ENCODE peak calls at places on chromosome X, in nine cellular contexts. F is GM23338, U is fibroblast of lung, O is HepG2, N is DND-41, X is pancreas, Z is AG04450, Q is SK-N-SH, P is A549. G is an unnamed sample.

GRCh38 chrX:121733514-121733913 is 686.1 kb downstream of the GLUD2 start:
- DNase-seq in U (peak), X (no peak), Q (no peak), P (no peak), Z (no peak), N (no peak), O (no peak), F (no peak), G (no peak)

GRCh38 chrX:27186671-27187070 is 276.5 kb downstream of the PPP4R3C start:
- DNase-seq in X (no peak), Q (peak), N (peak), U (peak), Z (no peak), O (peak), F (peak), P (peak), G (peak)

GRCh38 chrX:103477496-103477895 is 41.8 kb downstream of the RAB40A start:
- DNase-seq in U (no peak), P (no peak), N (no peak), F (no peak), X (no peak), Z (no peak), Q (no peak), O (no peak), G (no peak)

GRCh38 chrX:106356580-106356979 is 188.5 kb downstream of the PWWP3B start:
- DNase-seq in O (no peak), F (no peak), Z (no peak), P (no peak), Q (no peak), U (no peak), N (no peak), X (no peak), G (no peak)

GRCh38 chrX:13808865-13809264 is 8.0 kb downstream of the GPM6B start:
- DNase-seq in O (no peak), Q (no peak), F (no peak), P (no peak), Z (no peak), N (no peak), X (no peak), U (peak), G (no peak)

GRCh38 chrX:18970465-18970864 is 13.4 kb downstream of the PHKA2 start:
- DNase-seq in P (no peak), Q (no peak), X (no peak), N (no peak), Z (no peak), U (no peak), O (no peak), F (no peak), G (no peak)

GRCh38 chrX:150041208-150041607 is 102.9 kb upstream of the EOLA2 start:
- DNase-seq in X (no peak), U (no peak), F (no peak), O (no peak), Z (no peak), Q (no peak), P (no peak), N (no peak), G (no peak)

GRCh38 chrX:16971694-16972093 is 25.2 kb downstream of the REPS2 start:
- DNase-seq in Q (no peak), P (no peak), X (no peak), F (no peak), N (no peak), Z (no peak), O (no peak), U (no peak), G (no peak)

GRCh38 chrX:103362504-103362903 is 6.2 kb downstream of the TCEAL9 start:
- DNase-seq in F (peak), N (no peak), O (peak), U (peak), X (no peak), Z (no peak), Q (no peak), P (peak), G (no peak)

GRCh38 chrX:136162827-136163427 is 15.6 kb downstream of the FHL1 start:
- DNase-seq in N (peak), Z (no peak), F (peak), U (peak), X (no peak), O (peak), Q (peak), P (peak), G (peak)

DNA sequence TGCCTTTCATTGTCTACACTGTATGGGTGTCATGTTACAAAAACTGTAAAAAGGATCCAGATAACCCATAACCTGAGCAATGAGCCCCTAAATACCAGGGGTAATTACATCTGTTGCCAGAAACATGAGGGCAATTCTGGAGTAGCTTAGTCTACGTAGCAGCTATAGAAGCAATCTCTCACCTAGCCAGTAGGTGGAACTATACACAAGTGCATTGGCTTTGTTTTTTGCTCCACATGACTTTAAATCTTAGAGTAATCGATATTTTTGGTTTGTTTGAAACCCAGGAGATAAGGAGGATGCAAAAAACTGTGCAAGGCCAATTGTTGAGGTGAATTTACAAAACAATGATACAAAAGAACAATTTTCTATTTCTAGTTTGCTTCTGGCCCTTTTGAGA is 57.5 kb downstream of the GPR82 start:
- DNase-seq in X (no peak), O (peak), Q (peak), U (peak), F (peak), N (no peak), P (peak), Z (no peak), G (no peak)
- TF ChIP-seq CTCF in X (peak), O (peak), Q (peak), U (peak), F (peak), N (peak), P (peak), Z (peak), G (peak)

GRCh38 chrX:133482345-133483041 is 67.2 kb upstream of the GPC4 start:
- DNase-seq in O (no peak), Q (no peak), X (no peak), Z (no peak), N (no peak), U (peak), F (no peak), P (no peak), G (no peak)
- H3K27ac ChIP-seq in O (no peak), Q (no peak), X (no peak), Z (no peak), N (no peak), U (no peak), F (no peak), P (no peak), G (no peak)

DNA sequence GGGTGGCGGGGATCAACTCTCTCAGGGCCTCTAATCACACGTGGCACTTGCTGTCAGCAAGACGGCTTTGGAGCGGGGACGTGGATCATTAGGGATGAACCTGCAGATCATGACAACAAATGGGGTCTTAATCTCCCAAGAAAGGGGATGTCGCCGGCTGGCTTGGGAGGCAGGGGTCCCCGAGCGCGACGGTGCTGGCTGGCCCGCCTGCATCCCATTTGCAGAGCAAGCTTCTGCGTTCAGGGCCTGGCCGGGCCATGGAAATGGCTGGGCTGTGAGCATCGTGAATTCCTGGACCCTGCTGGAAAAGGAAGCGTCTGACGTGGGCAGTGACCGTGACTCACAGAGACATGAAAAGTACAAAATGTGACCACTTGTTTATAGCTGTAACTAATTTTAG is 85.1 kb upstream of the SHOX start:
- DNase-seq in U (no peak), Q (no peak), F (no peak), P (no peak), O (no peak), Z (no peak), X (no peak), N (no peak), G (no peak)
- TF ChIP-seq CTCF in U (no peak), Q (no peak), F (no peak), P (no peak), O (no peak), Z (no peak), X (no peak), N (no peak), G (no peak)

GRCh38 chrX:2401201-2401589 is 99.6 kb downstream of the DHRSX start:
- DNase-seq in F (no peak), Q (no peak), U (peak), O (no peak), N (no peak), Z (no peak), P (no peak), X (no peak), G (no peak)
- H3K27ac ChIP-seq in F (peak), Q (no peak), U (no peak), O (peak), N (no peak), Z (no peak), P (no peak), X (peak), G (peak)

GRCh38 chrX:48513670-48514069 is 4.9 kb downstream of the PORCN start:
- DNase-seq in Q (no peak), O (no peak), P (no peak), N (no peak), Z (no peak), U (no peak), X (no peak), F (no peak), G (no peak)

GRCh38 chrX:48509245-48509590 is 426 bp downstream of the PORCN start:
- DNase-seq in F (peak), X (no peak), O (no peak), Q (peak), Z (no peak), N (no peak), U (no peak), P (no peak), G (no peak)

GRCh38 chrX:48512371-48512935 is 3.7 kb downstream of the PORCN start:
- DNase-seq in N (no peak), F (no peak), X (no peak), U (no peak), P (no peak), O (no peak), Z (no peak), Q (no peak), G (no peak)

GRCh38 chrX:48509619-48510018 is 827 bp downstream of the PORCN start:
- DNase-seq in X (no peak), U (no peak), Q (peak), F (peak), P (no peak), N (no peak), O (no peak), Z (no peak), G (no peak)

GRCh38 chrX:48511561-48511960 is 2.8 kb downstream of the PORCN start:
- DNase-seq in O (no peak), P (peak), Q (peak), U (no peak), X (no peak), F (peak), N (no peak), Z (no peak), G (no peak)
- TF ChIP-seq CTCF in O (peak), P (peak), Q (peak), U (peak), X (no peak), F (peak), N (peak), Z (peak), G (peak)

DNA sequence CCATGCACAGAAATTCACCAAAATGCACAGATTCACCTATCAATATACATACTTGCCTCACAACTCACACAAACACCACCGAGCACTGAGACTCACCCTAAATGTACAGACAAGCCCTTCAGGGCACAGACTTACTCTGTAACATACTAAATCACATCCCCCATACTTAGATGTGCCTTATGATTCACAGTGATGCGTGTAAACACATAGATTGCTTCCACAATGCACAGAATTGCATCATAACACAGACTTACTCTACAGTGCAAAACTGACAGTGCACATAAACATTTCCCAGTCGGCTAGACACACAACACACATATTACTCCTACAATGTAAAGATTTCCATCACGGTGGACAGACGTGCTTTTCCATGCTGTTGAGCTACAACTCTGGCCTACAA is 6.2 kb downstream of the LINC00632 start:
- DNase-seq in N (no peak), X (no peak), O (no peak), Z (no peak), Q (no peak), U (no peak), F (no peak), P (no peak), G (no peak)
- H3K27ac ChIP-seq in N (no peak), X (no peak), O (no peak), Z (no peak), Q (no peak), U (no peak), F (no peak), P (no peak), G (no peak)

GRCh38 chrX:2627272-2627867 is 63.7 kb upstream of the CD99 start:
- DNase-seq in Q (peak), F (peak), N (peak), Z (no peak), P (peak), O (peak), X (no peak), U (peak), G (peak)
- TF ChIP-seq CTCF in Q (peak), F (peak), N (peak), Z (peak), P (peak), O (peak), X (peak), U (peak), G (peak)

DNA sequence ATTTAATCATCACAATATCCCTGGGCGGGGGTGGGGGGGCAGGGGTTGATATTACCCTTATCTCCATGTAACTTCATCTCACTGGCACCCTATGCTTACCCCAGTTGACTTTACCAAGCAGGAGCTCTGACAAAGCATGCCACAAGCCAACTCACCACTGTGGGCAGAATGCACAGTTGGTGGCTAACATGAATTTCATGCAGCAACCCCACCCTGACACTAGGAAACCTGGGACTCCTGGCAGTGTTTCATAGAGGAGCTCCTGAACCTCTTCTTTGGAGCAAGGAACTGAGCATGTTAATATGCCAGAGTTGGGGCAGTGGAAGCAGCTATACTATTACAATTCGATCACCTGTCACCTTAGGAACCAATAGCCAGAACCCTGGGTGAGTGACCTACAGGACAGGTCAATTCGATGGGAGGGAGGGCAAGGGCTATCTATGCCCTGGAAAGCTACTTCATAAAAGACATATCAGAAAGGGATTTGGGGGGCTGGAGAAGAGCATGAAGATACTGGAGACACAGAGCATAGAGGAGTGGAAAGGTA is 97.2 kb upstream of the ACSL4 start:
- DNase-seq in F (no peak), N (no peak), Z (no peak), U (no peak), X (no peak), Q (no peak), P (no peak), O (peak), G (no peak)
- H3K27ac ChIP-seq in F (no peak), N (no peak), Z (peak), U (no peak), X (no peak), Q (no peak), P (peak), O (peak), G (no peak)

DNA sequence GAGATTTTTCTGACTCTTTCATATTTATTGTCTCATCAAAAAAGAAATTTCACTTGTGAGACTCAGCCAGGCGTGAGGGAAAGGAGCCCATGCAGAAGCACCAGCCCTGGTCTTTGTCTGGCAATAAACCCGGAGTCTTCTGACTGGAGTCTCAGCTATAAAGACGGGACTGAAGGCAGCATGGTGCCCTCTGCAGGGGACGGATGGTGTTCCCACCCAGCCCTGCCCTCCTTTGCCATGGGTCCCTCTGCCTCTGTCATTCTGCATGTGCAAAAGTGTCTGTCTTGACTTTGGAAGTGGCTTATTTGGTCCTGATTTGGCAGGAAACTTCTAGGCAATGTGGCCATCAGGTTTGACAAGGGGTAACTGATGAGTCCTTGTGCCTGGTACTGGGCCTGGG is 14.3 kb downstream of the ZNF185 start:
- DNase-seq in U (no peak), Q (no peak), O (no peak), X (no peak), F (peak), Z (no peak), P (no peak), N (no peak), G (no peak)
- TF ChIP-seq CTCF in U (no peak), Q (peak), O (peak), X (no peak), F (peak), Z (no peak), P (no peak), N (peak), G (peak)